ENCODE peak calls at places on chromosome 5, in ten cellular contexts. R, F, H, I, C, V, Y, Z, O and S are unnamed samples.

GRCh38 chr5:93582677-93583524 is at the start of gene NR2F1:
- DNase-seq in R (no peak), F (peak), H (peak), I (peak), C (no peak), V (peak), Y (peak), Z (peak), O (no peak), S (peak)

GRCh38 chr5:99035942-99036341 is 107.1 kb upstream of the CHD1 start:
- DNase-seq in R (no peak), F (no peak), H (no peak), I (no peak), C (no peak), V (no peak), Y (no peak), Z (no peak), O (no peak), S (no peak)

GRCh38 chr5:117794847-117795246 is 1193.5 kb downstream of the DTWD2 start:
- DNase-seq in R (no peak), F (no peak), H (no peak), I (no peak), C (no peak), V (no peak), Y (no peak), Z (no peak), O (no peak), S (no peak)

GRCh38 chr5:51657340-51658240 is 274.3 kb downstream of the ISL1 start:
- DNase-seq in R (no peak), F (no peak), H (no peak), I (no peak), C (no peak), V (no peak), Y (no peak), Z (no peak), O (no peak), S (no peak)

GRCh38 chr5:87827561-87827960 is 414.8 kb upstream of the CCNH start:
- DNase-seq in R (no peak), F (no peak), H (no peak), I (peak), C (no peak), V (no peak), Y (no peak), Z (no peak), O (no peak), S (no peak)

GRCh38 chr5:173321886-173322285 is 6.3 kb downstream of the STC2 start:
- DNase-seq in R (no peak), F (no peak), H (no peak), I (no peak), C (no peak), V (no peak), Y (no peak), Z (peak), O (no peak), S (no peak)

GRCh38 chr5:53826503-53826902 is 266.1 kb downstream of the NDUFS4 start:
- DNase-seq in R (no peak), F (no peak), H (no peak), I (no peak), C (no peak), V (no peak), Y (no peak), Z (no peak), O (no peak), S (no peak)

GRCh38 chr5:91307023-91307422 is 76.1 kb downstream of the ARRDC3 start:
- DNase-seq in R (no peak), F (peak), H (no peak), I (no peak), C (peak), V (no peak), Y (no peak), Z (peak), O (no peak), S (no peak)

GRCh38 chr5:8949908-8950307 is 596.0 kb downstream of the SEMA5A start:
- DNase-seq in R (no peak), F (no peak), H (peak), I (no peak), C (no peak), V (no peak), Y (no peak), Z (no peak), O (no peak), S (no peak)

GRCh38 chr5:7565559-7565958 is 169.6 kb downstream of the ADCY2 start:
- DNase-seq in R (no peak), F (no peak), H (no peak), I (no peak), C (no peak), V (no peak), Y (no peak), Z (no peak), O (no peak), S (no peak)

GRCh38 chr5:39164016-39164415 is 55.3 kb downstream of the FYB1 start:
- DNase-seq in R (no peak), F (no peak), H (no peak), I (no peak), C (no peak), V (no peak), Y (no peak), Z (no peak), O (no peak), S (no peak)

GRCh38 chr5:16600397-16600796 is 16.4 kb downstream of the RETREG1 start:
- DNase-seq in R (no peak), F (no peak), H (no peak), I (no peak), C (peak), V (no peak), Y (no peak), Z (peak), O (no peak), S (no peak)

GRCh38 chr5:123359866-123360569 is 63.2 kb downstream of the CEP120 start:
- DNase-seq in R (no peak), F (no peak), H (no peak), I (no peak), C (no peak), V (no peak), Y (no peak), Z (peak), O (no peak), S (no peak)

GRCh38 chr5:112264666-112265065 is 154.4 kb downstream of the EPB41L4A start:
- DNase-seq in R (no peak), F (no peak), H (no peak), I (no peak), C (no peak), V (no peak), Y (no peak), Z (no peak), O (no peak), S (no peak)

GRCh38 chr5:123209163-123210013 is 120.3 kb downstream of the PRDM6 start:
- DNase-seq in R (no peak), F (peak), H (peak), I (peak), C (no peak), V (peak), Y (peak), Z (peak), O (no peak), S (no peak)

GRCh38 chr5:135605221-135605620 is 26.4 kb upstream of the CXCL14 start:
- DNase-seq in R (no peak), F (no peak), H (no peak), I (no peak), C (no peak), V (no peak), Y (no peak), Z (no peak), O (no peak), S (no peak)

GRCh38 chr5:112703866-112704820 is 33.5 kb upstream of the APC start:
- DNase-seq in R (no peak), F (no peak), H (no peak), I (peak), C (peak), V (no peak), Y (no peak), Z (peak), O (no peak), S (no peak)

GRCh38 chr5:43802119-43802518 is 199.1 kb downstream of the NNT start:
- DNase-seq in R (no peak), F (no peak), H (no peak), I (peak), C (no peak), V (no peak), Y (no peak), Z (peak), O (no peak), S (no peak)

GRCh38 chr5:52915176-52915875 is 73.8 kb upstream of the ITGA2 start:
- DNase-seq in R (peak), F (peak), H (peak), I (peak), C (peak), V (peak), Y (peak), Z (peak), O (no peak), S (peak)

GRCh38 chr5:67246108-67246507 is 49.5 kb upstream of the CD180 start:
- DNase-seq in R (no peak), F (peak), H (peak), I (peak), C (no peak), V (peak), Y (peak), Z (peak), O (no peak), S (no peak)

DNA sequence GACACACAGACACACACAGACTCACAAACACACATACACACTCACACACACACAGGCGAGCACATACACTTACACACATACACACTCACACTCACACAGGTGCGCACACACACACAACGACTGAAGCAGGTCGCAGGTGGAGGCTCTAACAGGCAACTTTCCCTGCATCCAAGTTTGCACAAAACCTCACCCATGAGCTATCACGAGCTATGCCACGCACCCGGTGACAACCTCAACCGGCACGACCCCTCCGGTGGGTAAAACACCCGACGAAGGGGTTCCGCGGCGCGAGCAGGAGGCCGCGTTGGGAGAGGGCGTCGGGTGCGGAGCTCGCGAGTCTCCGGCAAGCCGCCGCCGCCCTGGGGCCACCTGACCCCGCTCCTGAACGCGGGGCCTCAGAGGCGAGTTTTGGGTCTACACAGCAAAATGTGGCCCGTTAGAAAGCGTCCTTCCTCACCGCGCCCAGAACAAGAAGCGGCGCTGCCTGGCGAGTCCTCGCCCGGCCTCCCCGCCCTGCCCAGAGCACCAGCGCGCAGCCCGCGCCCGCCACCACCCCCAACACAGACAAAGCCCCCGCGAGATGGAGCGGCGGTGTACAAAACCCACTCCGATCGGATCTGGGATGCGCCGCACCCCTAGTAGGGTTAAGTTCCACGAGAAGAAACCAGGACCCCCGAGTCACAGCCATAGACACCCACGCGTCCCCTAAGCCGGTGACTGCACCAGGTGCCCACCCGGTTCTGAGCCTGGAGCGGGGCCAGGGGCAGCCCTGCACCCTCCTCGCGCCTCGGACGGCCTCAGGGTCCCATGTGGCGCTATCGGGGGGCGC is 665 bp downstream of the SLC6A3 start:
- DNase-seq in R (no peak), F (no peak), H (no peak), I (no peak), C (no peak), V (no peak), Y (no peak), Z (no peak), O (peak), S (no peak)
- H3K4me3 ChIP-seq in R (no peak), F (peak), H (no peak), I (no peak), C (peak), V (no peak), Y (no peak), Z (no peak), O (no peak), S (no peak)

GRCh38 chr5:125484272-125485002 is 738.0 kb upstream of the ZNF608 start:
- DNase-seq in R (no peak), F (peak), H (no peak), I (peak), C (peak), V (peak), Y (peak), Z (peak), O (peak), S (no peak)
- H3K4me3 ChIP-seq in R (no peak), F (peak), H (no peak), I (no peak), C (no peak), V (peak), Y (no peak), Z (peak), O (no peak), S (no peak)

DNA sequence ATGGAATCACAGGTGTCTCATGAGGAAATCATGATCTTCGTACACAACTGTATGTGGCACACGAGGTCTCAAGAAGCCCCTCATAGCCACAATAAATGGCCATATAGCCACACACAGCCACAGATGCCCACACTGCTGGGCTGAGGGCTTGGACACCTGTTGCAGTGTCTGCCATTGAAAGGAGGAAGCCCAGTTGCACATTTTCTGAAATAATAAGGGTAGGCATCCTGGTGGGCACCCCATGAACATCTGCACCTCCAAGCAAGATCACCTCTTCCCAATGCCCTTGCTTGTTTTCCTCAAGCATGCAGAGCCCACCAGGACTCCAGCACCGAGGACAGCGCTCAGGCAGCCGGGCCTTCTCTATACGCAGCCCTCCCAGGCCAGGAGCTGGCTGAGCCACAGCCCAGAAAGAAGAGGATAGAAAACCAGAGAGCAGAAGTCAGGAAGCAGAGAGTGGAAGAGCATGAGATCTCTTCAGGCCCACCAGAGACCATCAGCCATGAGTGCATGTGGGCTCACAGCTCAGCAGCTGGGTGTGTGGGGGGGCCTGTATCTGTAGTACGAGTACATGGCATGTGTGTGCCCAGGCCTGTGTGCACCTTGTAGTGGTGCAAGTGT is 1.0 kb upstream of the ACSL6 start:
- DNase-seq in R (peak), F (no peak), H (no peak), I (peak), C (peak), V (no peak), Y (peak), Z (peak), O (peak), S (peak)
- H3K4me3 ChIP-seq in R (no peak), F (no peak), H (no peak), I (no peak), C (no peak), V (peak), Y (no peak), Z (no peak), O (no peak), S (no peak)

DNA sequence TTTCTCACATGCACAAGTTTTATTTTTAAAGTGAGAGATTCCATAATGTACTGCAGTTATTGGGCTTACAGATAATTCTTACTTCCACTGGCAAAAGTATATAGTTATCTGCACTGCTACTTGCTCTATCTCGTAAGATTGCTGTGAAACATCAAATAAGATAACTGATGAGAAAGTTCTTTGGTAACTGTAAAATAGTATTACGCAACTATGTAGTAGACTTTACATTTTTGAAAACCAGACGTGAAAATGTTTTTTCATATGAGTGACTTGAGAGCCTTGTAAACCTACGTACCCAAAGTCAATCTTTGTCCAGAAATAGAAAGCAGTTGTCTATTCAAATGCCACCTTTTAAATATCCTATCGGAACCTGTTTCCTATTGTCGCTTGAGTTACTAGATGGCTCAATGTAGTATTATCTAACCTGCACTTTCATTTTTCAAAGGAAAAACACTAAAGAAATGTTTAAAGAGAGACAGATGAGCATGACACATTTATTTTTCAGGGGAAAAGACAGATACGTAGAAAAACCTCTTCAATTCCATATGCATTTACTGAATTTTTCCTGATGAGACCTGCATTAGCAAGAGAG is 1.6 kb downstream of the FNIP1 start:
- DNase-seq in R (no peak), F (no peak), H (peak), I (no peak), C (no peak), V (no peak), Y (no peak), Z (no peak), O (no peak), S (no peak)
- H3K4me3 ChIP-seq in R (peak), F (peak), H (peak), I (peak), C (peak), V (peak), Y (peak), Z (peak), O (no peak), S (peak)

GRCh38 chr5:143220748-143221211 is 182.7 kb downstream of the NR3C1 start:
- DNase-seq in R (no peak), F (no peak), H (peak), I (no peak), C (no peak), V (no peak), Y (no peak), Z (no peak), O (no peak), S (no peak)
- H3K4me3 ChIP-seq in R (no peak), F (no peak), H (peak), I (no peak), C (no peak), V (no peak), Y (no peak), Z (no peak), O (no peak), S (no peak)

GRCh38 chr5:136620016-136620419 is 254.7 kb upstream of the TRPC7 start:
- DNase-seq in R (no peak), F (peak), H (no peak), I (no peak), C (no peak), V (no peak), Y (no peak), Z (peak), O (no peak), S (no peak)
- H3K4me3 ChIP-seq in R (no peak), F (no peak), H (no peak), I (no peak), C (no peak), V (no peak), Y (no peak), Z (no peak), O (no peak), S (no peak)

DNA sequence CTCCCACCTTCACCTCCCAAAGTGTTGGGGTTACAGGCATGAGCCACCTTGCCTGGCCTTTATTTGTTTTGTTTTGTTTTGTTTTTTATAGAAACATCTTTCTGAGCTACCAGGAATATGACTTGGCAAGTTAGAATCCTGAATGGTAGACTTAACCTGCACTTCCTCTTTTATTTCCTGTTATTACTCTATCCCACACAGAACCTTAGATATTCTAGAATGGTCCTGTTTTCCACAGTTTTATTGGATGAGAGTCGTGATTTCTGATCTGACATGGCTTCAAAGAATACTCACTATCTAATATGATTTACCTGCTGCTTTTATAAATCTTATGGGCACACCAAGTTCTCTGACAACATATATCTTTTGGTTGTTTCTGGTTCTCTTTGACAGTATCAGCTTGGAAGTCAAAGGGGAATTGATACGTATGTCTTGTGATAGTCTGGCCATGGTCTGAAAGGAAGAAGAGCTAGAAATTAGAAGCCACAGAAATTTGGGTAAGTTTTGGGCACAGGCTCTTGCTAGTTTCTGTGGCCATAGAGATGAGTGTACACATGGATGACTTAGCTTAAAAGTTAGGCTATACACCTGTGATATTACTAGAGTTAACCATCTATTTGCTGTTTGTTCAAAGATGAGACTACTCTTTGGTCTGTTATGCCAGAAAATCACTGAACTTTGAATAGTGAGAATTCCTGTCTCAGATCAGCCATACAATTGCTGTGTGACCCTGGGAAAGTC is 4.7 kb upstream of the PANK3 start:
- DNase-seq in R (no peak), F (no peak), H (peak), I (no peak), C (no peak), V (no peak), Y (no peak), Z (no peak), O (no peak), S (no peak)
- H3K4me3 ChIP-seq in R (no peak), F (no peak), H (no peak), I (no peak), C (no peak), V (no peak), Y (no peak), Z (no peak), O (no peak), S (no peak)